ENCODE peak calls at places on chromosomes 5 and 9, in ten cellular contexts. X, L, P, H, C, Z, T, I, K and M are unnamed samples.

GRCh38 chr9:86175223-86175622 is 75.9 kb upstream of the GOLM1 start:
- DNase-seq in X (no peak), L (no peak), P (no peak), H (no peak), C (no peak), Z (no peak), T (no peak), I (no peak), K (no peak), M (no peak)

GRCh38 chr9:129285979-129286772 is 108.1 kb upstream of the IER5L start:
- DNase-seq in X (no peak), L (no peak), P (peak; percentile 10), H (no peak), C (no peak), Z (peak; percentile 3), T (no peak), I (peak; percentile 9), K (peak; percentile 75), M (no peak)

GRCh38 chr9:127479507-127480081 is 28.3 kb downstream of the LRSAM1 start:
- DNase-seq in X (no peak), L (no peak), P (no peak), H (no peak), C (no peak), Z (no peak), T (no peak), I (no peak), K (no peak), M (no peak)

GRCh38 chr5:29161897-29162296 is 2031.6 kb upstream of the CDH6 start:
- DNase-seq in X (no peak), L (no peak), P (no peak), H (no peak), C (no peak), Z (no peak), T (no peak), I (no peak), K (no peak), M (no peak)

GRCh38 chr5:9173281-9174048 is 372.4 kb downstream of the SEMA5A start:
- DNase-seq in X (no peak), L (no peak), P (no peak), H (no peak), C (no peak), Z (no peak), T (no peak), I (no peak), K (no peak), M (no peak)

GRCh38 chr9:87792831-87793288 is 66.9 kb downstream of the CTSL start:
- DNase-seq in X (peak; percentile 16), L (peak; percentile 84), P (no peak), H (peak; percentile 40), C (peak; percentile 50), Z (peak; percentile 26), T (peak; percentile 46), I (peak; percentile 21), K (peak; percentile 92), M (peak; percentile 81)

GRCh38 chr9:70789086-70789485 is 332.3 kb downstream of the TRPM3 start:
- DNase-seq in X (no peak), L (no peak), P (no peak), H (no peak), C (no peak), Z (no peak), T (no peak), I (no peak), K (no peak), M (no peak)

GRCh38 chr5:126683912-126684311 is 83.2 kb downstream of the PHAX start:
- DNase-seq in X (no peak), L (no peak), P (no peak), H (no peak), C (no peak), Z (no peak), T (no peak), I (no peak), K (no peak), M (no peak)

GRCh38 chr5:159883522-159883950 is 32.7 kb upstream of the ADRA1B start:
- DNase-seq in X (no peak), L (no peak), P (no peak), H (no peak), C (no peak), Z (no peak), T (no peak), I (no peak), K (no peak), M (no peak)

GRCh38 chr9:11871832-11872231 is 821.4 kb upstream of the TYRP1 start:
- DNase-seq in X (no peak), L (no peak), P (no peak), H (no peak), C (no peak), Z (no peak), T (no peak), I (no peak), K (no peak), M (no peak)

GRCh38 chr9:126451316-126451885 is 124.8 kb downstream of the MVB12B start:
- DNase-seq in X (no peak), L (no peak), P (no peak), H (no peak), C (no peak), Z (no peak), T (no peak), I (no peak), K (no peak), M (no peak)

GRCh38 chr9:214488-215448 is at the start of gene DOCK8:
- DNase-seq in X (peak; percentile 72), L (peak; percentile 43), P (peak; percentile 70), H (peak; percentile 83), C (peak; percentile 80), Z (peak; percentile 28), T (peak; percentile 31), I (peak; percentile 57), K (no peak), M (peak; percentile 73)

GRCh38 chr9:34457266-34458012 is 931 bp downstream of the FAM219A start:
- DNase-seq in X (no peak), L (peak; percentile 69), P (peak; percentile 69), H (peak; percentile 66), C (peak; percentile 56), Z (peak; percentile 43), T (no peak), I (peak; percentile 76), K (no peak), M (peak; percentile 75)

GRCh38 chr5:118598311-118598710 is 390.0 kb downstream of the DTWD2 start:
- DNase-seq in X (no peak), L (no peak), P (no peak), H (no peak), C (no peak), Z (no peak), T (no peak), I (no peak), K (no peak), M (no peak)

DNA sequence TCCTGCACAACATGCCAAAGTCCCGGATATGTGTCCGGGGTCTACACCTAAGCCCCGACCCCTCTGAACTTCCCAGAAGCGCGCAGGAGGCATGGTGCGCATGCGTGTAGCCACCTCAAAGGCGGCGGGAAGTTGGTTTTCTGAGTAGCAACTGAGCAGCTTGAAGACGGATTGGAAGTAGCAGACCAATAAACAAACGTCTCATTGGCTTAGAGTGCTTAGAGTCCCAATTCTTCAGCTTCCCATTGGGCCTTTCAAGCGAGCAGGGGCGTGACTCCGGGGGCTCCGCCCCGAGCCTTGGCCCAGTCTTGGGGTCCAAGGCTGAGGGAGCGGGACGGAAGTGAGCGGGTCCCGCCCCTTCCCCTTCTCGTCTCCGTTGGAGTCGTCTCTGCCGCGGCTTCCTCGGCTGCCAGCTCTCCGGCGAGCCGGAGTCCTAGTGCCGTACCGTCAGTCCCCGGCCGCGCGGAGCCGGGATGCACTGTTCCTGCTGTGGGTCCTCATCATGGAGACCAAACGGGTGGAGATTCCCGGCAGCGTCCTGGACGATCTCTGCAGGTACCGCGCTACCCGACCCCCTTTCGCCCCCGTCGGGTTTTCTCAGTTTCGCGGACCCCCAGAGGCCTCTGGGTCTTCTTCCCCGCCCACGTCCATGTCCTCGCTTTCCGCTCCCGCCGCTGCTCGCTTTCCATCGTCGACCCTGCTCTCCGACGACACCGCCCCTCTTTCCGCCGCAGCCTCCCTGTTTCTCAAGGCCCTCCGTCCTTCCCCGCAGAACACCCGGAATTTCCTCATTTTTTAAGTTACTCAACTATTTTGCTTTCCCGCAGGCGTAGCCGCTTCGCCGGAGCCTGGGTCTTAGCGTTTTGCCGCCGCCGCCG is at the start of gene DCP2:
- DNase-seq in X (peak; percentile 94), L (peak; percentile 99), P (peak; percentile 92), H (peak; percentile 93), C (peak; percentile 95), Z (peak; percentile 84), T (peak; percentile 99), I (peak; percentile 95), K (peak; percentile 98), M (peak; percentile 93)
- H3K4me1 ChIP-seq in X (no peaks in the 10 kb centered on the region), L (peaks cover 22% of the 10 kb centered on the region), P (peaks cover 4% of the 10 kb centered on the region), H (peaks cover 41% of the 10 kb centered on the region), C (peaks cover 25% of the 10 kb centered on the region), Z (peaks cover 44% of the 10 kb centered on the region), T (peaks cover 42% of the 10 kb centered on the region), I (peaks cover 7% of the 10 kb centered on the region), K (peaks cover 44% of the 10 kb centered on the region), M (peaks cover 10% of the 10 kb centered on the region)

GRCh38 chr5:141496038-141496437 is 7.2 kb downstream of the PCDHGC5 start:
- DNase-seq in X (no peak), L (no peak), P (no peak), H (no peak), C (no peak), Z (no peak), T (no peak), I (peak; percentile 25), K (no peak), M (no peak)
- TF ChIP-seq POLR2A in X (no peak), L (no peak), P (no peak), H (no peak), C (no peak), Z (no peak), T (no peak), I (no peak), K (no peak), M (no peak)

GRCh38 chr5:125140220-125140619 is 393.8 kb upstream of the ZNF608 start:
- DNase-seq in X (no peak), L (no peak), P (no peak), H (no peak), C (no peak), Z (no peak), T (no peak), I (no peak), K (no peak), M (no peak)
- H3K4me1 ChIP-seq in X (no peaks in the 10 kb centered on the region), L (peaks cover under 1% of the 10 kb centered on the region), P (no peaks in the 10 kb centered on the region), H (no peaks in the 10 kb centered on the region), C (peaks cover 4% of the 10 kb centered on the region), Z (peaks cover 9% of the 10 kb centered on the region), T (no peaks in the 10 kb centered on the region), I (no peaks in the 10 kb centered on the region), K (peaks cover 4% of the 10 kb centered on the region), M (no peaks in the 10 kb centered on the region)

DNA sequence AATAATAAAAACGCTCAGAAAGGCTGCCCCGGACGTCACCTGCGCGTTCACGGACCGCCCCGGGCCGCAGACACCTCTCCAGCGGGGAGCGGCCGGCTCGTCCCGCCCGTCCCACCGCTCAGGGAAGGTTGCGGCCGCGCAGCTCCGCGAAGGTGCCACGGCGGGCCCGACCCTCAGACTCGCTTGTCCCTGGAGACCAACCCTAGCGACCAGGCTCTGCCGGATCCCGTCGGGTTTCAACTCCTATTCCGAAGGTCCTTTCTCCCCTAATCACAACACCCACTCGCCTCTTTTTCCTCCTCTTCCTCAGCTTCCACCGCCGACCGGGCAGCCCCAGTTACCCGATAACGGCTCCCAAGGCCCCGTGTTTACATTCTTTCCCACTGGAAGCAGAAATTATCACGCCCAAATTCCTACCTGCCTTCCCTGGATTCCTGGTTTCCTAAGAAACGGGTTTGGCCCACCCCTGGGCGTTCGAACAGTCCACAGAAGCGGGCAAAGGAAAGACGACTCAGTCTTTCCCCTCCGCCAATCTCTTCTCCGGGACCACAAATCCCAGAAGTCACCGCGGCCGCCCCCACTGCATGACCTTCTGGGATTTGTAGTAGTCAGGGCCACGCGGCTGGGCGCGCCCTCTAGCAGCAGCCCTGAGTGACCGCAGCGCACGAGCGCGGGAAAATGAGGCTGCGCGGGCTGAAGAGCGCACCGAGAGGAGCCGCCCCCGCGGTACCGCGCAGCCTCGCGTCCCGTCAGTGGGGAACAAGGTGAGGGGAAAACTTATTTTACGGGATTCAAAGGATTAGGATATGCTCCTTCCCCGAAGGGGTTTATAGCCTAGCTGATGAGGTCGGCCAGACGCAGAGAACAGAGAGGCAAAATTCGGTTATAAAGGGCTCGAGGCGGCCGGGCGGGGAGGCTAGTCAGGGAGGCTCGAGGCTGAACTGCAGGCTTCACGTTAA is at the start of gene TTC33:
- DNase-seq in X (peak; percentile 97), L (peak; percentile 96), P (peak; percentile 94), H (peak; percentile 96), C (peak; percentile 96), Z (peak; percentile 93), T (peak; percentile 91), I (peak; percentile 95), K (peak; percentile 94), M (peak; percentile 98)
- TF ChIP-seq POLR2A in X (no peak), L (no peak), P (peak; percentile 43), H (no peak), C (peak; percentile 63), Z (peak; percentile 76), T (peak; percentile 37), I (peak; percentile 58), K (peak; percentile 69), M (peak; percentile 81)